ENCODE peak calls at places on chromosomes 12 and 14, in eight cellular contexts. S, Q, I, R, E, W, F and C are unnamed samples.

GRCh38 chr14:65229431-65230286 is 127.3 kb upstream of the MAX start:
- DNase-seq in S (peak), Q (peak), I (no peak), R (no peak), E (no peak), W (no peak), F (no peak), C (peak)

GRCh38 chr12:6367065-6367968 is 8.0 kb downstream of the SCNN1A start:
- DNase-seq in S (no peak), Q (no peak), I (no peak), R (no peak), E (no peak), W (no peak), F (no peak), C (no peak)

GRCh38 chr12:211142-211465 is 2.9 kb downstream of the SLC6A12 start:
- DNase-seq in S (no peak), Q (no peak), I (no peak), R (no peak), E (no peak), W (no peak), F (no peak), C (no peak)

GRCh38 chr12:2895511-2895910 is 4.8 kb downstream of the TULP3 start:
- DNase-seq in S (no peak), Q (no peak), I (no peak), R (no peak), E (no peak), W (no peak), F (no peak), C (no peak)

GRCh38 chr14:26577711-26578110 is 20.1 kb downstream of the NOVA1 start:
- DNase-seq in S (no peak), Q (no peak), I (no peak), R (no peak), E (no peak), W (no peak), F (no peak), C (no peak)

GRCh38 chr12:49413010-49413409 is 45.7 kb downstream of the SPATS2 start:
- DNase-seq in S (no peak), Q (no peak), I (no peak), R (no peak), E (no peak), W (no peak), F (no peak), C (no peak)

GRCh38 chr12:6735448-6736191 is 11.8 kb downstream of the COPS7A start:
- DNase-seq in S (peak), Q (peak), I (peak), R (no peak), E (no peak), W (peak), F (peak), C (peak)

GRCh38 chr14:101019974-101020710 is 116.6 kb upstream of the RTL1 start:
- DNase-seq in S (peak), Q (no peak), I (no peak), R (peak), E (peak), W (no peak), F (peak), C (no peak)

GRCh38 chr12:8907513-8907912 is 6.8 kb upstream of the PHC1 start:
- DNase-seq in S (no peak), Q (no peak), I (no peak), R (no peak), E (no peak), W (no peak), F (no peak), C (no peak)

GRCh38 chr12:25052191-25053020 is 103.5 kb upstream of the BCAT1 start:
- DNase-seq in S (no peak), Q (peak), I (no peak), R (no peak), E (no peak), W (peak), F (no peak), C (no peak)

GRCh38 chr14:90552465-90553297 is 155.9 kb downstream of the CALM1 start:
- DNase-seq in S (no peak), Q (no peak), I (no peak), R (no peak), E (no peak), W (no peak), F (no peak), C (no peak)

GRCh38 chr12:91179315-91179714 is 3.3 kb downstream of the DCN start:
- DNase-seq in S (no peak), Q (no peak), I (peak), R (no peak), E (no peak), W (no peak), F (no peak), C (no peak)

GRCh38 chr12:3545121-3545796 is 54.3 kb downstream of the PRMT8 start:
- DNase-seq in S (no peak), Q (no peak), I (peak), R (no peak), E (no peak), W (no peak), F (no peak), C (no peak)

GRCh38 chr14:100241279-100241678 is 2.3 kb downstream of the YY1 start:
- DNase-seq in S (no peak), Q (no peak), I (no peak), R (no peak), E (no peak), W (no peak), F (no peak), C (no peak)

GRCh38 chr12:120903382-120903817 is 758 bp downstream of the SPPL3 start:
- DNase-seq in S (peak), Q (peak), I (peak), R (no peak), E (peak), W (peak), F (peak), C (peak)

GRCh38 chr12:109358154-109358869 is 10.6 kb downstream of the MYO1H start:
- DNase-seq in S (no peak), Q (no peak), I (no peak), R (no peak), E (no peak), W (no peak), F (no peak), C (no peak)

GRCh38 chr14:64170190-64170589 is 124.0 kb downstream of the ESR2 start:
- DNase-seq in S (no peak), Q (no peak), I (no peak), R (no peak), E (no peak), W (no peak), F (no peak), C (no peak)

GRCh38 chr12:54431911-54432814 is 13.1 kb upstream of the ITGA5 start:
- DNase-seq in S (peak), Q (peak), I (peak), R (no peak), E (peak), W (no peak), F (peak), C (peak)

GRCh38 chr12:96383991-96384390 is 16.2 kb downstream of the CDK17 start:
- DNase-seq in S (no peak), Q (no peak), I (no peak), R (no peak), E (no peak), W (no peak), F (no peak), C (no peak)

GRCh38 chr14:68135028-68135427 is 315.4 kb downstream of the RAD51B start:
- DNase-seq in S (no peak), Q (no peak), I (no peak), R (no peak), E (no peak), W (no peak), F (no peak), C (no peak)

GRCh38 chr14:91241848-91242247 is 2.7 kb downstream of the GPR68 start:
- DNase-seq in S (no peak), Q (no peak), I (no peak), R (no peak), E (no peak), W (no peak), F (no peak), C (no peak)

GRCh38 chr12:76976777-76977465 is 88.4 kb downstream of the E2F7 start:
- DNase-seq in S (no peak), Q (no peak), I (peak), R (no peak), E (no peak), W (no peak), F (no peak), C (no peak)

GRCh38 chr12:42162198-42162597 is 17.5 kb upstream of the GXYLT1 start:
- DNase-seq in S (no peak), Q (peak), I (peak), R (no peak), E (no peak), W (no peak), F (no peak), C (no peak)

GRCh38 chr12:119660074-119660473 is 7.9 kb upstream of the PRKAB1 start:
- DNase-seq in S (no peak), Q (no peak), I (no peak), R (no peak), E (no peak), W (no peak), F (no peak), C (no peak)

GRCh38 chr12:52662093-52663006 is 10.3 kb upstream of the KRT2 start:
- DNase-seq in S (no peak), Q (no peak), I (no peak), R (no peak), E (peak), W (no peak), F (no peak), C (no peak)

GRCh38 chr12:127162902-127163301 is 1104.1 kb upstream of the TMEM132C start:
- DNase-seq in S (no peak), Q (peak), I (peak), R (no peak), E (no peak), W (no peak), F (no peak), C (no peak)

GRCh38 chr14:73260574-73260973 is 23.3 kb downstream of the PAPLN start:
- DNase-seq in S (no peak), Q (no peak), I (no peak), R (no peak), E (no peak), W (no peak), F (no peak), C (no peak)

GRCh38 chr14:69896080-69896479 is 16.9 kb downstream of the SMOC1 start:
- DNase-seq in S (no peak), Q (no peak), I (no peak), R (no peak), E (no peak), W (no peak), F (no peak), C (no peak)

GRCh38 chr14:33404054-33404453 is 465.4 kb downstream of the NPAS3 start:
- DNase-seq in S (no peak), Q (peak), I (peak), R (no peak), E (no peak), W (no peak), F (no peak), C (no peak)

GRCh38 chr14:63426838-63427237 is 108.1 kb upstream of the GPHB5 start:
- DNase-seq in S (peak), Q (no peak), I (no peak), R (no peak), E (no peak), W (no peak), F (no peak), C (no peak)

GRCh38 chr12:104825408-104825807 is 132.7 kb downstream of the SLC41A2 start:
- DNase-seq in S (no peak), Q (no peak), I (peak), R (no peak), E (no peak), W (no peak), F (no peak), C (no peak)

GRCh38 chr14:55389330-55389729 is 22.3 kb downstream of the ATG14 start:
- DNase-seq in S (no peak), Q (no peak), I (no peak), R (no peak), E (no peak), W (no peak), F (no peak), C (no peak)

DNA sequence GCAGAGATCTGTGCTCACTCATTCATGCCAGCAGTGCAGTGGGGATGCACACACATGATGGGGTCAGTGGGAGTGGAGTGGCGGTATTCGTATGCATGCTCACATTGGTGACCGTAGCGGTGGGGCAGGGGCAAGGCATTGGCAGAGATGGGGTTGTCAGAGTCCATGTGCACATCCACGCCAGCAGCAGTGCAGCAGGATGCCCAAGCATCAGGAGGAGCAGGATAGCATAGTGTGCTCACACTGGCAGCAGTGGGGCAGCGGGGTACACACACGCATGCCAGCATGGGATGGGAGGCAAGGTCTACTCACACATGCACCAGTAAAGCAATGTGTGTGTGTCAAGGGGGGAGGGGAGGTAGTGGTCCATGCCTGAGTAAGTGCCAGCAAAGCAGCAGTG is 89.4 kb upstream of the GARIN6 start:
- DNase-seq in S (no peak), Q (no peak), I (no peak), R (no peak), E (no peak), W (no peak), F (no peak), C (no peak)
- TF ChIP-seq CTCF in S (no peak), Q (no peak), I (no peak), R (no peak), E (no peak), W (no peak), F (no peak), C (no peak)

GRCh38 chr14:104293851-104294627 is 155.7 kb downstream of the KIF26A start:
- DNase-seq in S (no peak), Q (no peak), I (peak), R (peak), E (peak), W (no peak), F (no peak), C (no peak)
- TF ChIP-seq CTCF in S (no peak), Q (peak), I (peak), R (no peak), E (no peak), W (no peak), F (no peak), C (no peak)

DNA sequence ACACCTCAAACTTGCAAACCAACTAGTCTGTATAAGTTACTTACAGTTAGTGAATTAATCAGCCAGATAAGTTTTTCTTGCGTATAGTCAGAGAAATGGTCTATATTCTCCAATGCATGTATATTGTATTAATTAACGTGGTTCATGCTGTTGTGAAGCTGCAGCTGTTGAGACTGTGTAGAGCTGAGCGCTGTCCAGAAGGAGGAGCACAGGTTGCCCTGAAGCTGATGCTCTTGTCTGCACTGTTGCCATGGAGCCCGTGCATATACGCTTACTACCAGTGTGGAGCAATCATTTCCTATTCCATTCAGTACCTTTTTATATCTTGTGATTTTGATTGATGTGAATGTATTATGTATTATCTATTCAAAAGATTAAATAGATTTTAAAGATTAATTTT is 74.3 kb upstream of the ARID2 start:
- DNase-seq in S (no peak), Q (peak), I (peak), R (no peak), E (no peak), W (no peak), F (no peak), C (no peak)
- TF ChIP-seq CTCF in S (no peak), Q (no peak), I (no peak), R (no peak), E (no peak), W (no peak), F (no peak), C (no peak)

GRCh38 chr12:113991224-113992044 is 25.3 kb upstream of the RBM19 start:
- DNase-seq in S (no peak), Q (no peak), I (no peak), R (no peak), E (no peak), W (no peak), F (no peak), C (no peak)

GRCh38 chr12:113997365-113997764 is 31.2 kb upstream of the RBM19 start:
- DNase-seq in S (no peak), Q (no peak), I (no peak), R (no peak), E (no peak), W (no peak), F (no peak), C (no peak)

GRCh38 chr12:113994051-113994450 is 27.9 kb upstream of the RBM19 start:
- DNase-seq in S (no peak), Q (no peak), I (no peak), R (no peak), E (no peak), W (no peak), F (no peak), C (no peak)

GRCh38 chr12:114000861-114001260 is 34.7 kb upstream of the RBM19 start:
- DNase-seq in S (no peak), Q (no peak), I (no peak), R (no peak), E (no peak), W (no peak), F (no peak), C (no peak)

GRCh38 chr12:113996026-113996425 is 29.9 kb upstream of the RBM19 start:
- DNase-seq in S (no peak), Q (no peak), I (no peak), R (no peak), E (no peak), W (no peak), F (no peak), C (no peak)
- TF ChIP-seq CTCF in S (no peak), Q (no peak), I (no peak), R (no peak), E (no peak), W (no peak), F (no peak), C (no peak)

GRCh38 chr12:64526859-64527258 is 74.9 kb downstream of the TBK1 start:
- DNase-seq in S (no peak), Q (no peak), I (no peak), R (no peak), E (no peak), W (no peak), F (no peak), C (no peak)

GRCh38 chr12:64522316-64522715 is 70.4 kb downstream of the TBK1 start:
- DNase-seq in S (no peak), Q (no peak), I (peak), R (no peak), E (no peak), W (no peak), F (no peak), C (no peak)

GRCh38 chr12:64528616-64529015 is 76.7 kb downstream of the TBK1 start:
- DNase-seq in S (no peak), Q (no peak), I (no peak), R (no peak), E (no peak), W (no peak), F (no peak), C (no peak)

GRCh38 chr12:64522807-64523206 is 70.9 kb downstream of the TBK1 start:
- DNase-seq in S (no peak), Q (no peak), I (peak), R (no peak), E (no peak), W (no peak), F (no peak), C (no peak)

DNA sequence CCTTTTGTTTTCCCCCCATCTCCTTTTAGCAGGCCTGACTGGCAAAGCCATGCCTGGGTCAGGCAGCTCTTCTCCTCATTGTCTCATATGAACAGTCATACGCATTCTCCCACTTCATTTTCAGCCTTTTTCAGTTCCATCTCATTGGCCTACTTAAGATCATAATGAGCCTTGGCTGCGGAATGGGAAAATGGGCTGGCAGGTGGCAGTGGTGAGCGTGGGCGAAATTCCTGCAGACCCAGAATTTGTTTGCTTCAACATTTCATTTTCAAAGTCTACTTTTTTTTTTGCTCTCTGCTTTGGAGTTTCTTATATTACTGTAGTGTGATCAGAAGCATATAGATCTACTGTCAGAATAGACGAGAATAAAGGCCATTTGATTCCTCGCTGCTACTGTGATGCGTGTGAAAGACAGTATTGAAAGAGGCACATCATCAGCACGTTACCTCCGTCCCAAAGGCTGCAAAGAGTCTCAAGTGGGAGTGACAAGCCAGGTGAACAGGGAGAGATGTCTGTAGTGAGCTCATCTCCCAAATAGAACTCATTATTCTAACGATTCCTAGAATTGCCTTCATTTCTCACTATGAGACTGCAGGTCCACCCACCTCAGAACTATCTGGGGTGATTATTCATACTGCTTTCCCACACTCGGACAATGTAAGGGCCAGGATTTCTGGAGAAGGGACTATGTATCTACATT is 73.7 kb downstream of the TBK1 start:
- DNase-seq in S (no peak), Q (no peak), I (no peak), R (no peak), E (no peak), W (no peak), F (no peak), C (no peak)
- TF ChIP-seq CTCF in S (no peak), Q (no peak), I (no peak), R (no peak), E (no peak), W (no peak), F (no peak), C (no peak)

GRCh38 chr12:83823386-83824045 is 1089.1 kb downstream of the SLC6A15 start:
- DNase-seq in S (no peak), Q (peak), I (peak), R (no peak), E (no peak), W (no peak), F (no peak), C (peak)
- TF ChIP-seq CTCF in S (no peak), Q (peak), I (peak), R (no peak), E (no peak), W (no peak), F (no peak), C (no peak)